ENCODE peak calls at places on chromosomes 7 and 10, in six cellular contexts. Z is T-helper 9 cell; W is activated CD8-positive, alpha-beta memory T cell treated with anti-CD3 and anti-CD28 coated beads for 4 hours; O is aorta; A is H4; R is left lung. L is an unnamed sample.

GRCh38 chr7:135253851-135254815 is 20.5 kb downstream of the STRA8 start:
- DNase-seq in A (peak), R (peak), Z (no peak), W (no peak), O (peak), L (peak)

GRCh38 chr7:131103997-131104396 is 223.7 kb upstream of the MKLN1 start:
- DNase-seq in O (no peak), W (no peak), Z (no peak), A (peak), R (no peak), L (no peak)

GRCh38 chr7:1021931-1022330 is 22.4 kb upstream of the GPR146 start:
- DNase-seq in A (no peak), Z (no peak), W (no peak), O (no peak), R (peak), L (no peak)

GRCh38 chr10:13891542-13892431 is 305.0 kb downstream of the PRPF18 start:
- DNase-seq in R (peak), O (peak), Z (no peak), W (no peak), A (no peak), L (peak)

GRCh38 chr10:106440767-106441166 is 723.7 kb downstream of the SORCS1 start:
- DNase-seq in A (no peak), R (no peak), W (no peak), Z (no peak), O (no peak), L (no peak)

GRCh38 chr7:30920584-30921539 is 9.2 kb downstream of the AQP1 start:
- DNase-seq in W (no peak), R (peak), O (peak), A (peak), Z (no peak), L (peak)

GRCh38 chr7:97130417-97131139 is 13.1 kb downstream of the SDHAF3 start:
- DNase-seq in A (no peak), R (no peak), W (no peak), O (no peak), Z (no peak), L (no peak)

GRCh38 chr7:36784991-36785940 is 61.0 kb upstream of the AOAH start:
- DNase-seq in R (no peak), O (no peak), W (peak), A (no peak), Z (peak), L (peak)

GRCh38 chr7:158413962-158414961 is 173.4 kb downstream of the PTPRN2 start:
- DNase-seq in A (no peak), O (peak), W (no peak), R (no peak), Z (no peak), L (no peak)

GRCh38 chr7:19062216-19062615 is 55.2 kb downstream of the TWIST1 start:
- DNase-seq in W (no peak), O (no peak), A (peak), Z (no peak), R (no peak), L (no peak)

GRCh38 chr7:74049997-74050798 is 22.2 kb downstream of the ELN start:
- DNase-seq in W (no peak), Z (no peak), A (no peak), R (no peak), O (no peak), L (no peak)

GRCh38 chr10:80079312-80079613 is 798 bp downstream of the TMEM254 start:
- DNase-seq in R (no peak), O (no peak), Z (no peak), W (no peak), A (no peak), L (no peak)

GRCh38 chr7:157595086-157595855 is 258.5 kb downstream of the DNAJB6 start:
- DNase-seq in O (no peak), A (no peak), R (no peak), W (no peak), Z (no peak), L (no peak)

GRCh38 chr7:121041516-121042148 is 53.1 kb downstream of the CPED1 start:
- DNase-seq in O (no peak), W (no peak), R (no peak), A (no peak), Z (no peak), L (no peak)

GRCh38 chr7:208816-209215 is 16.4 kb downstream of the FAM20C start:
- DNase-seq in W (no peak), A (no peak), Z (no peak), R (no peak), O (no peak), L (no peak)

GRCh38 chr10:96512997-96513685 is 585 bp downstream of the TLL2 start:
- DNase-seq in Z (peak), A (no peak), W (no peak), R (peak), O (no peak), L (no peak)

GRCh38 chr10:88705951-88706350 is at the start of gene LIPK:
- DNase-seq in Z (no peak), A (no peak), W (no peak), R (no peak), O (no peak), L (no peak)

GRCh38 chr10:21810582-21811244 is 192.8 kb downstream of the DNAJC1 start:
- DNase-seq in O (no peak), W (no peak), R (no peak), Z (no peak), A (no peak), L (no peak)

GRCh38 chr10:52334595-52334994 is 20.5 kb downstream of the DKK1 start:
- DNase-seq in W (no peak), A (no peak), Z (no peak), R (no peak), O (no peak), L (no peak)

GRCh38 chr10:55410415-55410885 is 609.4 kb upstream of the PCDH15 start:
- DNase-seq in Z (no peak), A (peak), O (no peak), R (no peak), W (no peak), L (no peak)

GRCh38 chr7:28409716-28410627 is 2.3 kb upstream of the CREB5 start:
- DNase-seq in O (peak), W (no peak), R (peak), Z (no peak), A (peak), L (peak)

GRCh38 chr10:115950320-115950719 is 322.7 kb downstream of the GFRA1 start:
- DNase-seq in R (no peak), Z (no peak), W (no peak), O (no peak), A (no peak), L (no peak)

GRCh38 chr10:65550761-65551160 is 1375.1 kb upstream of the LRRTM3 start:
- DNase-seq in W (no peak), O (no peak), A (no peak), R (no peak), Z (no peak), L (no peak)

GRCh38 chr7:17941171-17941490 is 837 bp upstream of the SNX13 start:
- DNase-seq in W (no peak), O (no peak), A (no peak), R (no peak), Z (no peak), L (no peak)

GRCh38 chr7:41566581-41566980 is 136.3 kb downstream of the INHBA start:
- DNase-seq in A (no peak), O (no peak), W (no peak), R (no peak), Z (no peak), L (no peak)

GRCh38 chr7:132190683-132191082 is 385.6 kb downstream of the PLXNA4 start:
- DNase-seq in R (no peak), Z (no peak), O (peak), A (no peak), W (no peak), L (no peak)

GRCh38 chr7:47506716-47507354 is 75.1 kb downstream of the TNS3 start:
- DNase-seq in W (no peak), Z (no peak), R (no peak), A (no peak), O (peak), L (no peak)

L was measured in lower lobe of right lung.